ENCODE peak calls at places on chromosomes 12 and 14, in four cellular contexts. G, E, H and B are unnamed samples.

GRCh38 chr12:50971946-50972345 is 19.6 kb downstream of the HIGD1C start:
- DNase-seq in G (no peak), E (no peak), H (no peak), B (no peak)

GRCh38 chr14:38500125-38500524 is 244.2 kb upstream of the CLEC14A start:
- DNase-seq in G (no peak), E (no peak), H (no peak), B (no peak)

GRCh38 chr12:12487490-12487889 is 75.2 kb downstream of the DUSP16 start:
- DNase-seq in G (no peak), E (no peak), H (no peak), B (no peak)

GRCh38 chr12:111405856-111406473 is at the start of gene SH2B3:
- DNase-seq in G (peak; percentile 84), E (no peak), H (no peak), B (no peak)

GRCh38 chr14:100384277-100384676 is 61.1 kb downstream of the SLC25A47 start:
- DNase-seq in G (no peak), E (no peak), H (no peak), B (no peak)

GRCh38 chr12:44875417-44875953 is 630 bp downstream of the NELL2 start:
- DNase-seq in G (no peak), E (no peak), H (peak; percentile 60), B (no peak)

GRCh38 chr14:90491221-90491867 is 94.5 kb downstream of the CALM1 start:
- DNase-seq in G (peak; percentile 85), E (no peak), H (peak; percentile 46), B (no peak)

GRCh38 chr14:85501751-85502150 is 28.2 kb upstream of the FLRT2 start:
- DNase-seq in G (no peak), E (no peak), H (no peak), B (no peak)

GRCh38 chr12:89529738-89530137 is 3.9 kb upstream of the POC1B start:
- DNase-seq in G (no peak), E (peak; percentile 41), H (peak; percentile 46), B (no peak)

DNA sequence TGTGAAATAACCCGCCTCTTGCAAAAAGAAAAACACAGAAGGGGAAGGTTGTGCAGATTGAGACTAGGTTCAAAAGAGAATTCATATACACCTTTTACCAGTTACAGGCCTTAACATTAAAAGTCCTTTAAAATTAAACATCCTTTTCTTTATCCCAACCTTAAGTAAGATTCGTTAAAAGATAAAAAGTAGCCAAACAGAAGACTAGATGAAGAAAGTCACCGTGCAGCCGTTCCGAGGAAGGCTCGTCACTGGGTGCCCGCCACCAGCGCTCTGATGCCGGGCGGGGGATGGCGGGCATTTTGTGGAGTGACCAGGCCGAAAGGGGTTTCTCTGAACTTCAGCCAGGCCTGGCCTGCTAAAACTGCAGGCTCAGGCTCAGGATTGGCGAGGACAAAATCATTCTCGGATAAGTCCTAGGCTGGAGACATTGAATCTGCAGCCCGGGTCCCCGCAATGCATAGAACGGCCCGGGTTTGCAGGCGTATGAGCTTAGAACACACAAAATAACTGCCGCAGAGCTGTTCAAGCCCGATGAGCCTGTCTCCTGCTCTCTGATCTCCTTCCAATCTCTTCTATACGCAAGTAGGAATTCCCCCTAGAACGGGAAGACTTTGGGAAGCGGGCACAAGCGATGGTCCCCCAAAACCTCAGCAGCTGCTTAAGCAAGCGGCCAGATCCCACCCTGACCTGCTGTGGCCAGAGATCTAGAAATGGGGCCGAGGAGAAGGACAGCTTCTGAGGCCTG is 1.3 kb downstream of the TBX5 start:
- DNase-seq in G (no peak), E (no peak), H (peak; percentile 47), B (no peak)
- H3K27me3 ChIP-seq in G (peaks cover 100% of the 10 kb centered on the region), E (peaks cover 3% of the 10 kb centered on the region), H (peaks cover 87% of the 10 kb centered on the region), B (peaks cover 14% of the 10 kb centered on the region)

GRCh38 chr14:55927059-55927458 is 191.2 kb upstream of the PELI2 start:
- DNase-seq in G (no peak), E (no peak), H (no peak), B (no peak)
- H3K4me3 ChIP-seq in G (no peak overlapping the region), E (no peak overlapping the region), H (no peak overlapping the region), B (no peak overlapping the region)

DNA sequence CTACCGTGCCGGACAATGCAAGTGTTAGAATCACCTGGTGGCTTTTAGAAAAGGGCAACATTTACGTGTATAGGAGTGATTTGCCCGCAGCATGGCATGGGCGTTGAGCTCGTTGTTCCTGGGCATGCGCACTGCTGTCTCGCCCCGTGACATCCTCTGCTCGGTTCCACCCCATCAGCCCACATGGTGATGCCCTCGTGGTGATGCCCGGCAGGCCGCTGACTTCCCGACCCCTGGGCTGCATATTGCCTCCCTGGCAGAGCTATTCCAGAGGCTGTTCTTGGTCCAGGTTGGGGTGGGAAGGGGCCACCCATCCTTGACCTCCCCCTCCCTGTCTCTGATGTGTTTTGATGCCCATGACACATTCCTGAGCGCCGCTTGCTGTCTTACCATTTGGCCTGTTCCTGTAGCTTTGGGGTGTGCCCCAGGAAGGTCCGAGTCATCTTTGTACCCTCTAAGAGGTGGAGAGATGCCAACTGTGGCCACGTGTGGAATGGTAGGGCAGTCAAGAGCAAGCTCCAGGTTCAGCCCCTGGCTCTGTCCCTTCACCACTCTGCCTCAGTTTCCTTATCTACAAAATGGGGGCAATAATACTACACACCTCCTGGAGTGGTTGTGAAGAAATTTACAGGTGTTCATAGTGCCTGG is 4.8 kb downstream of the HIP1R start:
- DNase-seq in G (no peak), E (no peak), H (no peak), B (no peak)
- H3K4me1 ChIP-seq in G (peaks cover 62% of the 10 kb centered on the region), E (peaks cover 31% of the 10 kb centered on the region), H (peaks cover 2% of the 10 kb centered on the region), B (peaks cover 58% of the 10 kb centered on the region)

DNA sequence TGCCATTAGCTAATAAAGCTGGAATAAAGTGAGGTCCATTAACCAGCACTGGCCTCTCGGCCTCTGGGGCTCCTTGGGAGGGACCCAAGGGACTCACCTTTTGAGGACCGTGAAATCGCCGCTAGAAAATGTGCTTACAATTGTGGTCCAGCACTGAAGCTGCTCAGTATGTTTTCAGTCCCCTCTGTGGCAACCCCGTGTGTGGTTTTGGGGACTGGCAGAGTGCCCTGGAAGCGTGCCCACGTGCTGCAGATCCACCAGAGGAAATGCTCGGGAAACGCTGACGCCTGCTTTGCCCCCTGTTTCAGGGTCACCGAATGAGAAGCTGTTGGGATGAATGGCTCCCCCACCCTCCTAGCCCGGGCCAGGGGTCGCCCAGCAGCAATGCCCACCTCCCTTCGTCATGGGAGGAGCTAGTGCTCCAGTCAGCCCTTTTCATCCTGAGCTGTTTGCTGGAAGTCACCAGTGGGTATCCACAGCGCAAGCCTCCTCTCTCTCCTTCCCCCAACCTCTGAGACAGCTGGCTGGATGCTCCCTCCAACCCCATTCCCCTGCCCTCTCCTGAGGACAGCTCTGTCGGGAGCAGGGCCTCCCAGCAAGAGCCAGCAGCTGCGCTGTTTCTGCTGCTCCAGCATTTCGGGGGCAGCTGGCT is 33.1 kb upstream of the PPP1R13B start:
- DNase-seq in G (peak; percentile 70), E (no peak), H (no peak), B (no peak)
- H3K27me3 ChIP-seq in G (peaks cover 30% of the 10 kb centered on the region), E (no peaks in the 10 kb centered on the region), H (no peaks in the 10 kb centered on the region), B (no peaks in the 10 kb centered on the region)

GRCh38 chr12:93895096-93895460 is 217.9 kb downstream of the CRADD start:
- DNase-seq in G (no peak), E (no peak), H (peak; percentile 39), B (no peak)
- H3K4me3 ChIP-seq in G (peak overlapping the region; percentile 28), E (no peak overlapping the region), H (no peak overlapping the region), B (no peak overlapping the region)

GRCh38 chr12:42767998-42768397 is 178.5 kb upstream of the PRICKLE1 start:
- DNase-seq in G (no peak), E (no peak), H (no peak), B (no peak)
- H3K4me1 ChIP-seq in G (peaks cover 13% of the 10 kb centered on the region), E (no peaks in the 10 kb centered on the region), H (peaks cover 6% of the 10 kb centered on the region), B (no peaks in the 10 kb centered on the region)

GRCh38 chr12:48216785-48217184 is 13.7 kb upstream of the OR10AD1 start:
- DNase-seq in G (no peak), E (no peak), H (no peak), B (no peak)
- H3K27me3 ChIP-seq in G (no peaks in the 10 kb centered on the region), E (peaks cover 14% of the 10 kb centered on the region), H (no peaks in the 10 kb centered on the region), B (no peaks in the 10 kb centered on the region)

GRCh38 chr14:36661506-36662257 is at the start of gene PAX9:
- DNase-seq in G (no peak), E (peak; percentile 74), H (peak; percentile 98), B (no peak)
- H3K4me3 ChIP-seq in G (peak within 1 kb of the TSS; percentile 36), E (peak within 1 kb of the TSS; percentile 69), H (peak within 1 kb of the TSS; percentile 36), B (peak within 1 kb of the TSS; percentile 37)